ENCODE peak calls at places on chromosome 15, in five cellular contexts. One of them, this sample, is unnamed.
A peak's percentile ranks its signal among the peaks of the same experiment; 100 is the strongest.

GRCh38 chr15:66733976-66734375 is 31.9 kb downstream of the SMAD6 start:
- DNase-seq in cardiac muscle cell: no peak
- DNase-seq in coronary artery: no peak
- DNase-seq in left ventricle myocardium inferior: no peak
- DNase-seq in DND-41: no peak
- DNase-seq in this sample: no peak

GRCh38 chr15:76905855-76906254 is 715 bp upstream of the SCAPER start:
- DNase-seq in cardiac muscle cell: peak; percentile 7
- DNase-seq in coronary artery: no peak
- DNase-seq in left ventricle myocardium inferior: no peak
- DNase-seq in DND-41: no peak
- DNase-seq in this sample: peak; percentile 72

GRCh38 chr15:37217567-37217966 is 117.2 kb upstream of the MEIS2 start:
- DNase-seq in cardiac muscle cell: no peak
- DNase-seq in coronary artery: no peak
- DNase-seq in left ventricle myocardium inferior: no peak
- DNase-seq in DND-41: no peak
- DNase-seq in this sample: no peak

GRCh38 chr15:101115887-101116680 is 135.8 kb downstream of the CHSY1 start:
- DNase-seq in cardiac muscle cell: no peak
- DNase-seq in coronary artery: no peak
- DNase-seq in left ventricle myocardium inferior: peak; percentile 54
- DNase-seq in DND-41: no peak
- DNase-seq in this sample: no peak

GRCh38 chr15:51232581-51232980 is 105.8 kb downstream of the CYP19A1 start:
- DNase-seq in cardiac muscle cell: no peak
- DNase-seq in coronary artery: no peak
- DNase-seq in left ventricle myocardium inferior: no peak
- DNase-seq in DND-41: no peak
- DNase-seq in this sample: no peak

GRCh38 chr15:44545934-44546802 is 9.2 kb downstream of the EIF3J start:
- DNase-seq in cardiac muscle cell: no peak
- DNase-seq in coronary artery: no peak
- DNase-seq in left ventricle myocardium inferior: no peak
- DNase-seq in DND-41: no peak
- DNase-seq in this sample: no peak

GRCh38 chr15:42992626-42993025 is 72.0 kb upstream of the TTBK2 start:
- DNase-seq in cardiac muscle cell: no peak
- DNase-seq in coronary artery: no peak
- DNase-seq in left ventricle myocardium inferior: no peak
- DNase-seq in DND-41: no peak
- DNase-seq in this sample: no peak

GRCh38 chr15:63509933-63510547 is 5.6 kb downstream of the USP3 start:
- DNase-seq in cardiac muscle cell: no peak
- DNase-seq in coronary artery: no peak
- DNase-seq in left ventricle myocardium inferior: no peak
- DNase-seq in DND-41: no peak
- DNase-seq in this sample: no peak

GRCh38 chr15:39628821-39629220 is 47.9 kb downstream of the THBS1 start:
- DNase-seq in cardiac muscle cell: no peak
- DNase-seq in coronary artery: no peak
- DNase-seq in left ventricle myocardium inferior: no peak
- DNase-seq in DND-41: no peak
- DNase-seq in this sample: no peak

GRCh38 chr15:59271595-59272201 is 65.1 kb downstream of the LDHAL6B start:
- DNase-seq in cardiac muscle cell: no peak
- DNase-seq in coronary artery: no peak
- DNase-seq in left ventricle myocardium inferior: no peak
- DNase-seq in DND-41: no peak
- DNase-seq in this sample: no peak
- H3K27ac ChIP-seq in cardiac muscle cell: no peak overlapping the region
- H3K27ac ChIP-seq in coronary artery: no peak overlapping the region
- H3K27ac ChIP-seq in left ventricle myocardium inferior: no peak overlapping the region
- H3K27ac ChIP-seq in DND-41: no peak overlapping the region
- H3K27ac ChIP-seq in this sample: no peak overlapping the region

GRCh38 chr15:99425666-99426301 is 140.0 kb upstream of the MEF2A start:
- DNase-seq in cardiac muscle cell: no peak
- DNase-seq in coronary artery: no peak
- DNase-seq in left ventricle myocardium inferior: peak; percentile 28
- DNase-seq in DND-41: no peak
- DNase-seq in this sample: peak; percentile 7
- H3K27ac ChIP-seq in cardiac muscle cell: peak overlapping the region; percentile 64
- H3K27ac ChIP-seq in coronary artery: peak overlapping the region; percentile 56
- H3K27ac ChIP-seq in left ventricle myocardium inferior: peak overlapping the region; percentile 95
- H3K27ac ChIP-seq in DND-41: peak overlapping the region; percentile 82
- H3K27ac ChIP-seq in this sample: no peak overlapping the region

GRCh38 chr15:71359246-71359645 is 244.0 kb downstream of the THSD4 start:
- DNase-seq in cardiac muscle cell: no peak
- DNase-seq in coronary artery: no peak
- DNase-seq in left ventricle myocardium inferior: no peak
- DNase-seq in DND-41: no peak
- DNase-seq in this sample: no peak

GRCh38 chr15:71355268-71355667 is 240.0 kb downstream of the THSD4 start:
- DNase-seq in cardiac muscle cell: no peak
- DNase-seq in coronary artery: no peak
- DNase-seq in left ventricle myocardium inferior: no peak
- DNase-seq in DND-41: no peak
- DNase-seq in this sample: no peak

GRCh38 chr15:71357967-71358366 is 242.7 kb downstream of the THSD4 start:
- DNase-seq in cardiac muscle cell: no peak
- DNase-seq in coronary artery: no peak
- DNase-seq in left ventricle myocardium inferior: no peak
- DNase-seq in DND-41: no peak
- DNase-seq in this sample: no peak

GRCh38 chr15:71353171-71353570 is 237.9 kb downstream of the THSD4 start:
- DNase-seq in cardiac muscle cell: no peak
- DNase-seq in coronary artery: no peak
- DNase-seq in left ventricle myocardium inferior: no peak
- DNase-seq in DND-41: no peak
- DNase-seq in this sample: no peak

GRCh38 chr15:71357357-71357756 is 242.1 kb downstream of the THSD4 start:
- DNase-seq in cardiac muscle cell: no peak
- DNase-seq in coronary artery: no peak
- DNase-seq in left ventricle myocardium inferior: peak; percentile 51
- DNase-seq in DND-41: no peak
- DNase-seq in this sample: peak; percentile 19
- H3K27ac ChIP-seq in cardiac muscle cell: no peak overlapping the region
- H3K27ac ChIP-seq in coronary artery: no peak overlapping the region
- H3K27ac ChIP-seq in left ventricle myocardium inferior: peak overlapping the region; percentile 72
- H3K27ac ChIP-seq in DND-41: no peak overlapping the region
- H3K27ac ChIP-seq in this sample: no peak overlapping the region

GRCh38 chr15:74209560-74209958 is 7.0 kb upstream of the STRA6 start:
- DNase-seq in cardiac muscle cell: no peak
- DNase-seq in coronary artery: no peak
- DNase-seq in left ventricle myocardium inferior: no peak
- DNase-seq in DND-41: no peak
- DNase-seq in this sample: no peak
- H3K27ac ChIP-seq in cardiac muscle cell: peak overlapping the region; percentile 83
- H3K27ac ChIP-seq in coronary artery: no peak overlapping the region
- H3K27ac ChIP-seq in left ventricle myocardium inferior: no peak overlapping the region
- H3K27ac ChIP-seq in DND-41: no peak overlapping the region
- H3K27ac ChIP-seq in this sample: peak overlapping the region; percentile 91

This sample was measured in WERI-Rb-1.